ENCODE peak calls at places on chromosomes 4 and X, in seven cellular contexts. Z is HepG2, S is mammary epithelial cell, O is uterus, T is HCT116, G is neural progenitor cell, B is GM23248. K is an unnamed sample.

GRCh38 chrX:19179389-19179788 is 57.1 kb upstream of the ADGRG2 start:
- DNase-seq in S (no peak), O (no peak), B (no peak), G (no peak), T (no peak), Z (no peak), K (no peak)

GRCh38 chrX:140866446-140866845 is 135.9 kb upstream of the SPANXB1 start:
- DNase-seq in T (no peak), Z (no peak), G (no peak), S (no peak), O (no peak), B (peak; percentile 0), K (no peak)

GRCh38 chr4:111064342-111064993 is 441.6 kb upstream of the PITX2 start:
- DNase-seq in S (peak; percentile 78), B (peak; percentile 98), Z (no peak), T (peak; percentile 93), O (no peak), G (no peak), K (no peak)

GRCh38 chr4:94504545-94504944 is 52.8 kb downstream of the PDLIM5 start:
- DNase-seq in Z (no peak), B (peak; percentile 65), S (no peak), G (no peak), T (no peak), O (no peak), K (no peak)

GRCh38 chrX:9678215-9678980 is 87.2 kb downstream of the GPR143 start:
- DNase-seq in S (no peak), B (no peak), T (no peak), Z (no peak), G (no peak), O (no peak), K (no peak)

GRCh38 chr4:125520258-125520990 is 205.7 kb downstream of the FAT4 start:
- DNase-seq in S (no peak), Z (no peak), G (no peak), O (no peak), B (no peak), T (no peak), K (no peak)

GRCh38 chrX:111375747-111376146 is 36.2 kb downstream of the DCX start:
- DNase-seq in B (peak; percentile 16), T (no peak), G (peak; percentile 66), Z (no peak), O (no peak), S (peak; percentile 5), K (no peak)

GRCh38 chrX:11770320-11770719 is 12.3 kb downstream of the MSL3 start:
- DNase-seq in G (peak; percentile 54), B (peak; percentile 61), T (peak; percentile 22), O (no peak), S (peak; percentile 31), Z (peak; percentile 23), K (no peak)

GRCh38 chrX:131746491-131746968 is 202.7 kb downstream of the OR13H1 start:
- DNase-seq in Z (no peak), S (peak; percentile 79), B (no peak), O (peak; percentile 87), G (no peak), T (peak; percentile 2), K (peak; percentile 89)

GRCh38 chr4:168141733-168142132 is 49.4 kb downstream of the ANXA10 start:
- DNase-seq in Z (no peak), B (no peak), O (no peak), S (no peak), G (no peak), T (no peak), K (no peak)

DNA sequence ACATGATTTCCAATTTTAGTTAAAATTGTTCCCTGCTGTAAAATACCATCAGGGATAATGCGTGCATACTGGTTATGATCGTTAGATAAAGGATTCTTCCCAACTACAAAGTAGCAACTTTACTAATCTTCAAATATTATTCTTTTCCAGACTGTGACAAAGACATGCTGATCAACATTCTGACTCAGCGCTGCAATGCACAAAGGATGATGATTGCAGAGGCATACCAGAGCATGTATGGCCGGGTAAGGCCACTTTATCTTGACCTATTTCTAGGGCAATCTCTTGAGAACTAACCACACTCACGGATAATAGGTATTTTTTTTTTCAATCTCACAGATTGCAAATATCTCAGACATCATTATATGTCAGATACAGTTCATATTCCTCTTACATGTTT is 47.0 kb downstream of the ANXA10 start:
- DNase-seq in G (no peak), T (no peak), O (no peak), Z (no peak), S (peak; percentile 45), B (peak; percentile 80), K (no peak)
- H3K27ac ChIP-seq in G (no peak overlapping the region), T (peak overlapping the region; percentile 57), O (no peak overlapping the region), Z (no peak overlapping the region), S (peak overlapping the region; percentile 1), B (peak overlapping the region; percentile 90), K (no peak overlapping the region)

GRCh38 chr4:16230308-16230707 is 4.0 kb upstream of the TAPT1 start:
- DNase-seq in B (no peak), S (no peak), T (no peak), G (no peak), Z (no peak), O (no peak), K (no peak)
- H3K27me3 ChIP-seq in B (no peaks in the 10 kb centered on the region), S (no peaks in the 10 kb centered on the region), T (no peaks in the 10 kb centered on the region), G (no peaks in the 10 kb centered on the region), Z (no peaks in the 10 kb centered on the region), O (no peaks in the 10 kb centered on the region), K (no peaks in the 10 kb centered on the region)

GRCh38 chr4:1669270-1669669 is 14.8 kb downstream of the FAM53A start:
- DNase-seq in O (no peak), Z (no peak), T (no peak), B (no peak), S (no peak), G (no peak), K (no peak)
- H3K27ac ChIP-seq in O (no peak overlapping the region), Z (no peak overlapping the region), T (no peak overlapping the region), B (no peak overlapping the region), S (no peak overlapping the region), G (no peak overlapping the region), K (no peak overlapping the region)

DNA sequence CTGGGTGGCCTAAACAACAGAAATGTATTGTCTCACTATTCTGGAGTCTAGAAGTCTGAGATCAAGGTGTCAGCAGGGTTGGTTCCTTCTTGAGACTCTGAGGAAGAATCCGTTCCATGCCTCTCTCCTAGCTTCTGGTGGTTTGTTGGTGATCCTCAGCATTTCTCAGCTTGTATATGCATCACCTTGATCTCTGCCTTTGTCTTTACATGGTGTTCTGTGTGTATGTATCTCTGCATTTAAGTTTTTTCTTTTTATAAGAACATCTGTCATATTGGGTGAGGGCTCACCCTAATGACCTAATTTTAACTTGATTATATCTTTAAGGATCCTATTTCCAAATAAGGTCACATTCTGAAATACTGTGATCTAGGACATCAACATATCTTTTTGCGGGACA is 50.6 kb upstream of the CD40LG start:
- DNase-seq in T (no peak), S (no peak), B (no peak), O (no peak), Z (no peak), G (no peak), K (no peak)
- H3K27me3 ChIP-seq in T (no peaks in the 10 kb centered on the region), S (no peaks in the 10 kb centered on the region), B (no peaks in the 10 kb centered on the region), O (no peaks in the 10 kb centered on the region), Z (no peaks in the 10 kb centered on the region), G (no peaks in the 10 kb centered on the region), K (no peaks in the 10 kb centered on the region)

GRCh38 chr4:89298160-89298559 is 9.4 kb downstream of the GPRIN3 start:
- DNase-seq in B (no peak), Z (no peak), S (no peak), G (no peak), T (no peak), O (no peak), K (no peak)
- H3K27ac ChIP-seq in B (no peak overlapping the region), Z (no peak overlapping the region), S (no peak overlapping the region), G (no peak overlapping the region), T (no peak overlapping the region), O (no peak overlapping the region), K (no peak overlapping the region)

DNA sequence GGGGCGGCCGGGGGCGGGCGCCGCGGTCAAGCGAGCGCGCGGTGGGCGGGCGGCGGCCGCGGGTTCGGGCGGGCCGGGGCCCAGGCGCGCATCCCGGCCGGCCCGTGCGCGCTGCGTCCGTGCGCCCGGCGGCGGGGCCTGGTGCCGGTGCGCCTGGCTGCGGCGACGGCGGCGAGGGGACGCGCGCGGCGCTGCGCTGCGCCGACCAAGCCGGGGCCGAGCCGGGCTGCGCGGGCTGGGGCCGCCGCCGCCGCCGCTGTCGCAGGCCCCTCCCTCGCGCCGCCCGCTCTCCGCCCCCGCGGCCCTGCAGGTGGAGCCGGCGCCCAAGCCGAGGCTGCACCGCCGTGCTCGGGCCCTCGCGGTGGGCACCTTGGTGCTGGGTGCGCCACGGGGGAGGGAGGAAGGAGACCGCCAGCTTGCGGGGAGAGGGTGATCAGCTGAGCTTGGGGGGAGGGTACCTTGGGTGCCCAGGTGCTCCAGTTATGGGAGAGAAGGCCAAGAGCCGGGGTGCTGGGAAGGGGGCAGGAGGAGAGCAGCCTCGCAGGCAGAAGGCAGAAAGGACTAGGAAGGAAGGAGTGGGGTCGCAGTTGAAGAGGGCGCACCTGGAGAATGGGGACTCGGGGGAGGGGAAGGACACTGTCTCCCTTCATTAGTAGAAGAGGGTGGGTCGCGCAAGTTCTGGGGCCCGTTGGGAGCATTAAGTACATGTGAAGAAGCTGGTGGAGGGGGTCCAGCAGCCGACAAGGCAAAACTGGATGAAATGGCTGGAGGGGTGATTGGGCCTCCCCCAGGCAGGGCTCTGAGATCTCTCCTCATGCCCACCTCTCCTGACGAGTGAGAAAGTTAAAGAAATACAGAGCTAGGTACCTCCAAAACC is at the start of gene PPP2R2C:
- DNase-seq in B (no peak), Z (no peak), G (peak; percentile 82), O (no peak), S (no peak), T (no peak), K (no peak)
- H3K27me3 ChIP-seq in B (peaks cover 48% of the 10 kb centered on the region), Z (peaks cover 11% of the 10 kb centered on the region), G (peaks cover 67% of the 10 kb centered on the region), O (no peaks in the 10 kb centered on the region), S (peaks cover 23% of the 10 kb centered on the region), T (no peaks in the 10 kb centered on the region), K (peaks cover 8% of the 10 kb centered on the region)

GRCh38 chr4:173235050-173235449 is 66.4 kb downstream of the GALNT7 start:
- DNase-seq in G (no peak), O (no peak), B (no peak), T (no peak), S (no peak), Z (no peak), K (no peak)

GRCh38 chr4:173226401-173226888 is 57.8 kb downstream of the GALNT7 start:
- DNase-seq in T (no peak), Z (no peak), O (no peak), S (no peak), G (no peak), B (no peak), K (no peak)

GRCh38 chr4:173227753-173228152 is 59.1 kb downstream of the GALNT7 start:
- DNase-seq in T (no peak), O (no peak), G (no peak), B (no peak), Z (no peak), S (no peak), K (no peak)

GRCh38 chr4:173231916-173232315 is 63.3 kb downstream of the GALNT7 start:
- DNase-seq in B (peak; percentile 9), O (no peak), S (peak; percentile 32), G (no peak), Z (no peak), T (no peak), K (no peak)

GRCh38 chr4:173230077-173230476 is 61.5 kb downstream of the GALNT7 start:
- DNase-seq in Z (no peak), B (no peak), O (no peak), S (no peak), T (no peak), G (no peak), K (no peak)
- H3K27ac ChIP-seq in Z (no peak overlapping the region), B (no peak overlapping the region), O (no peak overlapping the region), S (no peak overlapping the region), T (no peak overlapping the region), G (no peak overlapping the region), K (no peak overlapping the region)